ENCODE peak calls at places on chromosomes 2 and 18, in nine cellular contexts. T is NCI-H345, M is NCI-H2029, G is Ammon's horn, K is HCT116, N is OCI-LY7, E is left cardiac atrium, J is CMK, L is GM03348. C is an unnamed sample.

GRCh38 chr2:71254776-71255175 is 27.9 kb upstream of the PAIP2B start:
- DNase-seq in T (no peak), M (no peak), G (no peak), K (no peak), N (no peak), E (no peak), J (no peak), L (no peak), C (no peak)

GRCh38 chr2:149617476-149617875 is 29.9 kb upstream of the MMADHC start:
- DNase-seq in T (no peak), M (no peak), G (no peak), K (no peak), N (no peak), E (no peak), J (no peak), L (peak), C (no peak)

GRCh38 chr2:128196026-128196822 is 105.2 kb downstream of the UGGT1 start:
- DNase-seq in T (peak), M (peak), G (peak), K (no peak), N (no peak), E (no peak), J (no peak), L (peak), C (no peak)

GRCh38 chr2:209908511-209908910 is 93.9 kb upstream of the RPE start:
- DNase-seq in T (no peak), M (no peak), G (no peak), K (no peak), N (no peak), E (no peak), J (no peak), L (no peak), C (no peak)

GRCh38 chr2:226836548-226836885 is 663 bp downstream of the RHBDD1 start:
- DNase-seq in T (peak), M (no peak), G (no peak), K (no peak), N (no peak), E (no peak), J (no peak), L (peak), C (no peak)

GRCh38 chr2:54262015-54262765 is 6.2 kb upstream of the TSPYL6 start:
- DNase-seq in T (no peak), M (no peak), G (no peak), K (no peak), N (no peak), E (no peak), J (no peak), L (no peak), C (no peak)

GRCh38 chr18:78939105-78939504 is 40.5 kb upstream of the SALL3 start:
- DNase-seq in T (no peak), M (no peak), G (no peak), K (no peak), N (no peak), E (no peak), J (no peak), L (no peak), C (no peak)

GRCh38 chr2:774436-774835 is 97.2 kb upstream of the TMEM18 start:
- DNase-seq in T (no peak), M (no peak), G (no peak), K (no peak), N (no peak), E (no peak), J (no peak), L (no peak), C (no peak)

GRCh38 chr2:159126653-159127052 is 158.2 kb downstream of the TANC1 start:
- DNase-seq in T (no peak), M (no peak), G (no peak), K (no peak), N (no peak), E (no peak), J (no peak), L (peak), C (no peak)

GRCh38 chr2:108215794-108216211 is 24.0 kb upstream of the SULT1C3 start:
- DNase-seq in T (peak), M (peak), G (peak), K (peak), N (no peak), E (peak), J (no peak), L (peak), C (peak)

GRCh38 chr2:114010001-114010400 is 120.1 kb downstream of the ACTR3 start:
- DNase-seq in T (no peak), M (no peak), G (no peak), K (no peak), N (no peak), E (no peak), J (no peak), L (no peak), C (no peak)

GRCh38 chr2:149906871-149907270 is 319.3 kb upstream of the MMADHC start:
- DNase-seq in T (no peak), M (no peak), G (no peak), K (no peak), N (no peak), E (no peak), J (no peak), L (no peak), C (no peak)

GRCh38 chr18:8332286-8332685 is 277.0 kb upstream of the RAB12 start:
- DNase-seq in T (no peak), M (no peak), G (no peak), K (no peak), N (no peak), E (no peak), J (no peak), L (no peak), C (no peak)

GRCh38 chr2:47076586-47077441 is 78.3 kb downstream of the STPG4 start:
- DNase-seq in T (no peak), M (peak), G (no peak), K (peak), N (no peak), E (no peak), J (no peak), L (peak), C (no peak)

GRCh38 chr2:15630958-15631719 is 39.5 kb downstream of the DDX1 start:
- DNase-seq in T (no peak), M (no peak), G (no peak), K (no peak), N (no peak), E (no peak), J (no peak), L (no peak), C (no peak)

GRCh38 chr18:75041586-75041985 is 167.4 kb downstream of the PTGR3 start:
- DNase-seq in T (no peak), M (no peak), G (no peak), K (peak), N (peak), E (no peak), J (no peak), L (peak), C (no peak)

GRCh38 chr2:230411484-230412368 is 4.3 kb upstream of the SP100 start:
- DNase-seq in T (peak), M (peak), G (peak), K (no peak), N (peak), E (peak), J (peak), L (peak), C (peak)

GRCh38 chr2:130371723-130372054 is 15.8 kb downstream of the PTPN18 start:
- DNase-seq in T (no peak), M (peak), G (no peak), K (no peak), N (no peak), E (peak), J (peak), L (no peak), C (peak)

GRCh38 chr18:8835556-8835955 is 130.2 kb downstream of the MTCL1 start:
- DNase-seq in T (no peak), M (no peak), G (no peak), K (no peak), N (no peak), E (no peak), J (peak), L (peak), C (no peak)

C was measured in DMS79 treated with DMSO at 0.1 percent for 48 hours.